ENCODE peak calls at places on chromosomes 1 and 21, in six cellular contexts. Q is H1; O is activated CD4-positive, CD25-positive, alpha-beta regulatory T cell; Y is hepatocyte; K is ACHN; M is stromal cell of bone marrow. N is an unnamed sample.

GRCh38 chr1:1132928-1133750 is 17.2 kb upstream of the C1orf159 start:
- DNase-seq in Q (no peak), O (no peak), Y (no peak), K (no peak), M (peak), N (peak)

GRCh38 chr1:166197597-166197996 is 30.8 kb upstream of the FAM78B start:
- DNase-seq in Q (no peak), O (no peak), Y (no peak), K (peak), M (no peak), N (no peak)

GRCh38 chr1:180860535-180860934 is 52.2 kb upstream of the KIAA1614 start:
- DNase-seq in Q (no peak), O (no peak), Y (no peak), K (no peak), M (no peak), N (no peak)

GRCh38 chr1:36381405-36381804 is 4.3 kb downstream of the STK40 start:
- DNase-seq in Q (no peak), O (no peak), Y (no peak), K (no peak), M (no peak), N (no peak)

GRCh38 chr1:27536767-27537166 is 46.8 kb upstream of the WASF2 start:
- DNase-seq in Q (peak), O (no peak), Y (peak), K (peak), M (peak), N (peak)

GRCh38 chr21:33886316-33886715 is 29.3 kb downstream of the ATP5PO start:
- DNase-seq in Q (no peak), O (no peak), Y (no peak), K (peak), M (no peak), N (no peak)

GRCh38 chr1:165915480-165916395 is 88.3 kb downstream of the UCK2 start:
- DNase-seq in Q (no peak), O (no peak), Y (no peak), K (no peak), M (no peak), N (no peak)

GRCh38 chr21:42089093-42089631 is 18.0 kb downstream of the UMODL1 start:
- DNase-seq in Q (no peak), O (no peak), Y (no peak), K (no peak), M (no peak), N (no peak)

GRCh38 chr1:226738421-226738994 is 574 bp downstream of the ITPKB start:
- DNase-seq in Q (peak), O (no peak), Y (peak), K (peak), M (no peak), N (peak)

GRCh38 chr1:67675800-67676199 is 9.2 kb upstream of the GADD45A start:
- DNase-seq in Q (no peak), O (no peak), Y (no peak), K (no peak), M (no peak), N (no peak)

GRCh38 chr1:116667577-116668105 is at the start of gene IGSF3:
- DNase-seq in Q (peak), O (peak), Y (peak), K (peak), M (no peak), N (peak)

GRCh38 chr1:184574588-184574987 is 180.1 kb downstream of the EDEM3 start:
- DNase-seq in Q (no peak), O (no peak), Y (no peak), K (no peak), M (no peak), N (no peak)

GRCh38 chr1:91804546-91805023 is 81.4 kb downstream of the TGFBR3 start:
- DNase-seq in Q (no peak), O (no peak), Y (no peak), K (no peak), M (no peak), N (peak)

GRCh38 chr1:230681599-230681998 is 32.3 kb downstream of the AGT start:
- DNase-seq in Q (no peak), O (no peak), Y (peak), K (peak), M (peak), N (peak)

GRCh38 chr1:65812065-65812464 is 19.4 kb downstream of the PDE4B start:
- DNase-seq in Q (no peak), O (peak), Y (no peak), K (peak), M (peak), N (peak)

GRCh38 chr21:38268859-38269566 is 12.2 kb downstream of the KCNJ15 start:
- DNase-seq in Q (no peak), O (no peak), Y (no peak), K (no peak), M (no peak), N (no peak)

GRCh38 chr1:183247066-183247465 is 61.0 kb downstream of the LAMC2 start:
- DNase-seq in Q (no peak), O (no peak), Y (no peak), K (no peak), M (no peak), N (no peak)

GRCh38 chr1:46804926-46805325 is 6.1 kb downstream of the CYP4B1 start:
- DNase-seq in Q (no peak), O (no peak), Y (no peak), K (no peak), M (no peak), N (no peak)

GRCh38 chr1:26910343-26911160 is 3.2 kb downstream of the NR0B2 start:
- DNase-seq in Q (no peak), O (no peak), Y (peak), K (no peak), M (no peak), N (no peak)

GRCh38 chr1:196403803-196404690 is 204.2 kb downstream of the KCNT2 start:
- DNase-seq in Q (no peak), O (no peak), Y (no peak), K (no peak), M (no peak), N (peak)

GRCh38 chr1:53278294-53278693 is 40.0 kb upstream of the MAGOH start:
- DNase-seq in Q (peak), O (peak), Y (peak), K (peak), M (no peak), N (peak)

GRCh38 chr1:240134596-240134995 is 42.9 kb downstream of the FMN2 start:
- DNase-seq in Q (no peak), O (no peak), Y (no peak), K (no peak), M (no peak), N (no peak)